ENCODE peak calls at places on chromosomes 6 and 20, in eight cellular contexts. One of them, this sample, is unnamed. For H3K4me1, the result is how much of the 10 kb centered on the place peaks cover.

GRCh38 chr6:165662041-165662491 is 975 bp downstream of the PDE10A start:
- DNase-seq in A549: peak
- DNase-seq in esophagus muscularis mucosa: peak
- DNase-seq in GM12878: no peak
- DNase-seq in HepG2: no peak
- DNase-seq in sigmoid colon: no peak
- DNase-seq in tibial nerve: no peak
- DNase-seq in stomach: no peak
- DNase-seq in this sample: peak

GRCh38 chr6:52377538-52378221 is 15.7 kb downstream of the PAQR8 start:
- DNase-seq in A549: no peak
- DNase-seq in esophagus muscularis mucosa: no peak
- DNase-seq in GM12878: no peak
- DNase-seq in HepG2: no peak
- DNase-seq in sigmoid colon: no peak
- DNase-seq in tibial nerve: no peak
- DNase-seq in stomach: no peak
- DNase-seq in this sample: no peak

GRCh38 chr6:14313220-14313619 is 195.6 kb downstream of the CD83 start:
- DNase-seq in A549: no peak
- DNase-seq in esophagus muscularis mucosa: no peak
- DNase-seq in GM12878: peak
- DNase-seq in HepG2: no peak
- DNase-seq in sigmoid colon: no peak
- DNase-seq in tibial nerve: no peak
- DNase-seq in stomach: no peak
- DNase-seq in this sample: no peak

GRCh38 chr6:148814082-148814790 is 67.4 kb downstream of the UST start:
- DNase-seq in A549: no peak
- DNase-seq in esophagus muscularis mucosa: no peak
- DNase-seq in GM12878: no peak
- DNase-seq in HepG2: no peak
- DNase-seq in sigmoid colon: no peak
- DNase-seq in tibial nerve: no peak
- DNase-seq in stomach: no peak
- DNase-seq in this sample: no peak

GRCh38 chr6:26554669-26555504 is 16.7 kb downstream of the HMGN4 start:
- DNase-seq in A549: no peak
- DNase-seq in esophagus muscularis mucosa: no peak
- DNase-seq in GM12878: no peak
- DNase-seq in HepG2: peak
- DNase-seq in sigmoid colon: no peak
- DNase-seq in tibial nerve: no peak
- DNase-seq in stomach: no peak
- DNase-seq in this sample: no peak

GRCh38 chr20:60528141-60528540 is 569.9 kb downstream of the CDH26 start:
- DNase-seq in A549: no peak
- DNase-seq in esophagus muscularis mucosa: no peak
- DNase-seq in GM12878: no peak
- DNase-seq in HepG2: no peak
- DNase-seq in sigmoid colon: no peak
- DNase-seq in tibial nerve: no peak
- DNase-seq in stomach: no peak
- DNase-seq in this sample: no peak

GRCh38 chr6:154297711-154298110 is 58.9 kb downstream of the IPCEF1 start:
- DNase-seq in A549: no peak
- DNase-seq in esophagus muscularis mucosa: no peak
- DNase-seq in GM12878: no peak
- DNase-seq in HepG2: no peak
- DNase-seq in sigmoid colon: no peak
- DNase-seq in tibial nerve: no peak
- DNase-seq in stomach: no peak
- DNase-seq in this sample: no peak

GRCh38 chr6:126444874-126445273 is 105.0 kb downstream of the CENPW start:
- DNase-seq in A549: no peak
- DNase-seq in esophagus muscularis mucosa: no peak
- DNase-seq in GM12878: no peak
- DNase-seq in HepG2: no peak
- DNase-seq in sigmoid colon: no peak
- DNase-seq in tibial nerve: no peak
- DNase-seq in stomach: no peak
- DNase-seq in this sample: no peak

GRCh38 chr6:42340516-42340915 is 111.2 kb downstream of the TRERF1 start:
- DNase-seq in A549: no peak
- DNase-seq in esophagus muscularis mucosa: no peak
- DNase-seq in GM12878: no peak
- DNase-seq in HepG2: no peak
- DNase-seq in sigmoid colon: no peak
- DNase-seq in tibial nerve: no peak
- DNase-seq in stomach: no peak
- DNase-seq in this sample: no peak

GRCh38 chr6:25138024-25138696 is 141.0 kb upstream of the CARMIL1 start:
- DNase-seq in A549: peak
- DNase-seq in esophagus muscularis mucosa: no peak
- DNase-seq in GM12878: peak
- DNase-seq in HepG2: no peak
- DNase-seq in sigmoid colon: peak
- DNase-seq in tibial nerve: peak
- DNase-seq in stomach: peak
- DNase-seq in this sample: peak
- TF ChIP-seq POLR2A in A549: no peak
- TF ChIP-seq POLR2A in esophagus muscularis mucosa: no peak
- TF ChIP-seq POLR2A in GM12878: peak
- TF ChIP-seq POLR2A in HepG2: no peak
- TF ChIP-seq POLR2A in sigmoid colon: peak
- TF ChIP-seq POLR2A in tibial nerve: no peak
- TF ChIP-seq POLR2A in stomach: no peak
- TF ChIP-seq POLR2A in this sample: peak

GRCh38 chr6:168326294-168327261 is 7.0 kb upstream of the DACT2 start:
- DNase-seq in A549: no peak
- DNase-seq in esophagus muscularis mucosa: no peak
- DNase-seq in GM12878: no peak
- DNase-seq in HepG2: peak
- DNase-seq in sigmoid colon: no peak
- DNase-seq in tibial nerve: no peak
- DNase-seq in stomach: no peak
- DNase-seq in this sample: no peak
- TF ChIP-seq EP300 in A549: no peak
- TF ChIP-seq EP300 in esophagus muscularis mucosa: no peak
- TF ChIP-seq EP300 in GM12878: no peak
- TF ChIP-seq EP300 in HepG2: peak
- TF ChIP-seq EP300 in sigmoid colon: no peak
- TF ChIP-seq EP300 in tibial nerve: no peak
- TF ChIP-seq EP300 in stomach: no peak
- TF ChIP-seq EP300 in this sample: no peak

GRCh38 chr6:142803027-142803426 is 141.9 kb downstream of the HIVEP2 start:
- DNase-seq in A549: no peak
- DNase-seq in esophagus muscularis mucosa: no peak
- DNase-seq in GM12878: no peak
- DNase-seq in HepG2: no peak
- DNase-seq in sigmoid colon: no peak
- DNase-seq in tibial nerve: no peak
- DNase-seq in stomach: no peak
- DNase-seq in this sample: no peak

GRCh38 chr6:142804490-142804889 is 140.5 kb downstream of the HIVEP2 start:
- DNase-seq in A549: no peak
- DNase-seq in esophagus muscularis mucosa: no peak
- DNase-seq in GM12878: no peak
- DNase-seq in HepG2: no peak
- DNase-seq in sigmoid colon: no peak
- DNase-seq in tibial nerve: no peak
- DNase-seq in stomach: no peak
- DNase-seq in this sample: no peak

GRCh38 chr6:142802124-142802523 is 142.9 kb downstream of the HIVEP2 start:
- DNase-seq in A549: peak
- DNase-seq in esophagus muscularis mucosa: no peak
- DNase-seq in GM12878: no peak
- DNase-seq in HepG2: peak
- DNase-seq in sigmoid colon: no peak
- DNase-seq in tibial nerve: no peak
- DNase-seq in stomach: no peak
- DNase-seq in this sample: no peak

GRCh38 chr6:142803495-142804049 is 141.4 kb downstream of the HIVEP2 start:
- DNase-seq in A549: no peak
- DNase-seq in esophagus muscularis mucosa: no peak
- DNase-seq in GM12878: no peak
- DNase-seq in HepG2: no peak
- DNase-seq in sigmoid colon: no peak
- DNase-seq in tibial nerve: no peak
- DNase-seq in stomach: no peak
- DNase-seq in this sample: no peak

DNA sequence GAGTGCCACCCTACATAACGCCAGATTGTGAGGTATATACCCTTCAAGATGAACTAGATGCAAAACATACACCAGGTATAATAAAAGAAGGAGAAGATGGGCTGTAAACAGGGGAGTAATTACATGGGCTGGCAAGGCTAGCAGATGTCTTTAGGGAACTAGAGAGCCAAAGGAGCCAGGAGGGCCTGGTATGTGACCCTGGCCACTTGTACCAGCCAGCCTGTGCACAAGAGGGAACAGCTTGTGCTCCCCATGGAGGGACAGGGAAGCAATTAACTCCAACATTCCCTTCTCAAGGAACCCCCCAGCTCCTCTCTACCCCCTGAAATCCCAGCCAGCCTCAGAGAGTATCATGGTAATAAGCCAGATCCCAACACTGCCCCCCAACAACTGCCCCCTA is 139.9 kb downstream of the HIVEP2 start:
- DNase-seq in A549: no peak
- DNase-seq in esophagus muscularis mucosa: no peak
- DNase-seq in GM12878: no peak
- DNase-seq in HepG2: no peak
- DNase-seq in sigmoid colon: no peak
- DNase-seq in tibial nerve: no peak
- DNase-seq in stomach: no peak
- DNase-seq in this sample: peak
- H3K4me1 ChIP-seq in A549: under half
- H3K4me1 ChIP-seq in esophagus muscularis mucosa: under half
- H3K4me1 ChIP-seq in GM12878: under half
- H3K4me1 ChIP-seq in HepG2: under half
- H3K4me1 ChIP-seq in sigmoid colon: under half
- H3K4me1 ChIP-seq in tibial nerve: under half
- H3K4me1 ChIP-seq in stomach: under half
- H3K4me1 ChIP-seq in this sample: under half

GRCh38 chr20:34704177-34705007 is at the start of gene TP53INP2:
- DNase-seq in A549: peak
- DNase-seq in esophagus muscularis mucosa: peak
- DNase-seq in GM12878: no peak
- DNase-seq in HepG2: peak
- DNase-seq in sigmoid colon: peak
- DNase-seq in tibial nerve: peak
- DNase-seq in stomach: peak
- DNase-seq in this sample: peak
- TF ChIP-seq POLR2A in A549: no peak
- TF ChIP-seq POLR2A in esophagus muscularis mucosa: peak
- TF ChIP-seq POLR2A in GM12878: peak
- TF ChIP-seq POLR2A in HepG2: peak
- TF ChIP-seq POLR2A in sigmoid colon: peak
- TF ChIP-seq POLR2A in tibial nerve: peak
- TF ChIP-seq POLR2A in stomach: no peak
- TF ChIP-seq POLR2A in this sample: peak

GRCh38 chr6:130054725-130055124 is 36.3 kb downstream of the L3MBTL3 start:
- DNase-seq in A549: no peak
- DNase-seq in esophagus muscularis mucosa: no peak
- DNase-seq in GM12878: no peak
- DNase-seq in HepG2: no peak
- DNase-seq in sigmoid colon: no peak
- DNase-seq in tibial nerve: no peak
- DNase-seq in stomach: no peak
- DNase-seq in this sample: no peak

GRCh38 chr6:130047440-130047995 is 29.1 kb downstream of the L3MBTL3 start:
- DNase-seq in A549: no peak
- DNase-seq in esophagus muscularis mucosa: no peak
- DNase-seq in GM12878: no peak
- DNase-seq in HepG2: no peak
- DNase-seq in sigmoid colon: no peak
- DNase-seq in tibial nerve: no peak
- DNase-seq in stomach: no peak
- DNase-seq in this sample: no peak

GRCh38 chr6:130046711-130047439 is 28.5 kb downstream of the L3MBTL3 start:
- DNase-seq in A549: no peak
- DNase-seq in esophagus muscularis mucosa: no peak
- DNase-seq in GM12878: no peak
- DNase-seq in HepG2: no peak
- DNase-seq in sigmoid colon: no peak
- DNase-seq in tibial nerve: no peak
- DNase-seq in stomach: no peak
- DNase-seq in this sample: no peak

GRCh38 chr6:130055271-130055670 is 36.9 kb downstream of the L3MBTL3 start:
- DNase-seq in A549: no peak
- DNase-seq in esophagus muscularis mucosa: no peak
- DNase-seq in GM12878: no peak
- DNase-seq in HepG2: no peak
- DNase-seq in sigmoid colon: no peak
- DNase-seq in tibial nerve: no peak
- DNase-seq in stomach: no peak
- DNase-seq in this sample: no peak

DNA sequence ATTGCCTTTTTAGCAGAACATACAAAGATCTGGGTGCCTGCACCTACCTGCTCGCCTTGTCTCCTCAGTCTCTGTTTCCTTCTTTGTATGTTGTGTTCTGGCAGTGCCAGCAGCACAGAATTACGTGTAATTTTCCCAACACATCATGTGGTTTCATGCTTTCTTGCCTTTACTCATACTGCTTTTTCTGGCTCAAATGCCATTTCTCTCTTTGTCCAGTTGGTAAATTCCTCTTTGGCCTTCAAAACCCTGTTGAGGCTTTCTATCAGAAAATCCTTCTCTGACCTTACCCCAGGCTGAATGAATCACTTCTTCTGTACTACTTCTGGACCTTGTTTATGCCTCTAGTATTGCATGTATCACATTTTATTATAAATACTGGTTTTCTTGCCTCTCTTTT is 31.8 kb downstream of the L3MBTL3 start:
- DNase-seq in A549: no peak
- DNase-seq in esophagus muscularis mucosa: no peak
- DNase-seq in GM12878: no peak
- DNase-seq in HepG2: no peak
- DNase-seq in sigmoid colon: no peak
- DNase-seq in tibial nerve: no peak
- DNase-seq in stomach: no peak
- DNase-seq in this sample: no peak
- TF ChIP-seq EP300 in A549: no peak
- TF ChIP-seq EP300 in esophagus muscularis mucosa: no peak
- TF ChIP-seq EP300 in GM12878: no peak
- TF ChIP-seq EP300 in HepG2: no peak
- TF ChIP-seq EP300 in sigmoid colon: no peak
- TF ChIP-seq EP300 in tibial nerve: no peak
- TF ChIP-seq EP300 in stomach: no peak
- TF ChIP-seq EP300 in this sample: no peak

GRCh38 chr20:1473244-1473635 is 6.6 kb upstream of the NSFL1C start:
- DNase-seq in A549: no peak
- DNase-seq in esophagus muscularis mucosa: peak
- DNase-seq in GM12878: no peak
- DNase-seq in HepG2: no peak
- DNase-seq in sigmoid colon: no peak
- DNase-seq in tibial nerve: no peak
- DNase-seq in stomach: no peak
- DNase-seq in this sample: no peak
- H3K4me1 ChIP-seq in A549: under half
- H3K4me1 ChIP-seq in esophagus muscularis mucosa: under half
- H3K4me1 ChIP-seq in GM12878: under half
- H3K4me1 ChIP-seq in HepG2: under half
- H3K4me1 ChIP-seq in sigmoid colon: under half
- H3K4me1 ChIP-seq in tibial nerve: under half
- H3K4me1 ChIP-seq in stomach: under half
- H3K4me1 ChIP-seq in this sample: under half

This sample was measured in upper lobe of left lung.